ENCODE peak calls at places on chromosomes 7 and 10, in ten cellular contexts. G is CD4-positive, CD25-positive, alpha-beta regulatory T cell; T is head of caudate nucleus; S is stomach; H is CD8-positive, alpha-beta T cell; W is T-helper 17 cell; F is C1 segment of cervical spinal cord; C is hepatocyte; X is HT1080; M is adrenal gland. D is an unnamed sample.

GRCh38 chr10:15719062-15719898 is 442 bp downstream of the ITGA8 start:
- DNase-seq in G (peak), T (no peak), S (no peak), H (no peak), W (no peak), F (no peak), C (peak), X (no peak), M (peak), D (no peak)

GRCh38 chr7:73429218-73429617 is 4.4 kb upstream of the FZD9 start:
- DNase-seq in G (no peak), T (no peak), S (no peak), H (no peak), W (no peak), F (no peak), C (peak), X (no peak), M (no peak), D (no peak)

GRCh38 chr10:36441557-36441956 is 683.8 kb upstream of the ANKRD30A start:
- DNase-seq in G (no peak), T (no peak), S (no peak), H (no peak), W (no peak), F (no peak), C (peak), X (no peak), M (no peak), D (no peak)

GRCh38 chr10:36254191-36254590 is 612.1 kb upstream of the FZD8 start:
- DNase-seq in G (no peak), T (no peak), S (peak), H (no peak), W (no peak), F (no peak), C (no peak), X (peak), M (peak), D (no peak)

GRCh38 chr10:3775671-3776551 is 9.1 kb downstream of the KLF6 start:
- DNase-seq in G (no peak), T (no peak), S (no peak), H (no peak), W (peak), F (no peak), C (peak), X (peak), M (no peak), D (no peak)

GRCh38 chr10:72814134-72814790 is 79.3 kb upstream of the OIT3 start:
- DNase-seq in G (no peak), T (no peak), S (no peak), H (no peak), W (no peak), F (no peak), C (no peak), X (no peak), M (no peak), D (no peak)

GRCh38 chr10:110076559-110077318 is 69.0 kb downstream of the ADD3 start:
- DNase-seq in G (peak), T (no peak), S (no peak), H (no peak), W (no peak), F (no peak), C (peak), X (peak), M (peak), D (no peak)

GRCh38 chr10:49831352-49832040 is 69.4 kb upstream of the OGDHL start:
- DNase-seq in G (no peak), T (no peak), S (no peak), H (no peak), W (no peak), F (no peak), C (no peak), X (peak), M (no peak), D (no peak)

GRCh38 chr10:71770789-71771188 is 2.5 kb downstream of the VSIR start:
- DNase-seq in G (no peak), T (no peak), S (peak), H (no peak), W (no peak), F (no peak), C (no peak), X (no peak), M (no peak), D (no peak)

GRCh38 chr10:89550509-89550908 is 15.1 kb upstream of the SLC16A12 start:
- DNase-seq in G (no peak), T (no peak), S (peak), H (no peak), W (no peak), F (no peak), C (peak), X (peak), M (no peak), D (no peak)

GRCh38 chr7:55342216-55342871 is 22.8 kb upstream of the LANCL2 start:
- DNase-seq in G (no peak), T (no peak), S (no peak), H (no peak), W (no peak), F (no peak), C (no peak), X (no peak), M (no peak), D (no peak)

GRCh38 chr7:116561697-116562483 is 37.1 kb downstream of the CAV1 start:
- DNase-seq in G (no peak), T (no peak), S (no peak), H (no peak), W (no peak), F (no peak), C (no peak), X (no peak), M (no peak), D (no peak)

GRCh38 chr7:128911441-128912031 is 1.0 kb upstream of the KCP start:
- DNase-seq in G (no peak), T (no peak), S (peak), H (no peak), W (no peak), F (no peak), C (peak), X (no peak), M (no peak), D (no peak)

GRCh38 chr10:35398355-35398754 is 62.0 kb downstream of the CCNY start:
- DNase-seq in G (no peak), T (no peak), S (no peak), H (no peak), W (no peak), F (no peak), C (no peak), X (no peak), M (no peak), D (no peak)

GRCh38 chr7:113159746-113160339 is 41.5 kb upstream of the SMIM30 start:
- DNase-seq in G (peak), T (no peak), S (no peak), H (no peak), W (no peak), F (no peak), C (peak), X (peak), M (peak), D (no peak)

GRCh38 chr10:103514244-103514643 is 20.7 kb downstream of the NEURL1 start:
- DNase-seq in G (no peak), T (peak), S (no peak), H (no peak), W (no peak), F (no peak), C (no peak), X (no peak), M (no peak), D (no peak)

GRCh38 chr10:25661632-25662031 is 272.4 kb upstream of the MYO3A start:
- DNase-seq in G (no peak), T (no peak), S (no peak), H (no peak), W (no peak), F (no peak), C (no peak), X (no peak), M (no peak), D (no peak)